ENCODE peak calls at places on chromosomes 7 and 10, in nine cellular contexts. One of them, this sample, is unnamed.

GRCh38 chr7:116762951-116763350 is 91.0 kb downstream of the MET start:
- DNase-seq in right lobe of liver: no peak
- DNase-seq in body of pancreas: no peak
- DNase-seq in progenitor cell of endocrine pancreas: no peak
- DNase-seq in stimulated activated CD4-positive, alpha-beta T cell treated with anti-CD3 and anti-CD28 coated beads, Interleukin-2, amount 100 ng/mL, for 24 hours: no peak
- DNase-seq in Ammon's horn: no peak
- DNase-seq in fibroblast of the aortic adventitia: no peak
- DNase-seq in SK-N-SH: no peak
- DNase-seq in AG20443: no peak
- DNase-seq in this sample: no peak

GRCh38 chr10:33743429-33743857 is 409.0 kb upstream of the NRP1 start:
- DNase-seq in right lobe of liver: no peak
- DNase-seq in body of pancreas: peak
- DNase-seq in progenitor cell of endocrine pancreas: no peak
- DNase-seq in stimulated activated CD4-positive, alpha-beta T cell treated with anti-CD3 and anti-CD28 coated beads, Interleukin-2, amount 100 ng/mL, for 24 hours: no peak
- DNase-seq in Ammon's horn: no peak
- DNase-seq in fibroblast of the aortic adventitia: no peak
- DNase-seq in SK-N-SH: no peak
- DNase-seq in AG20443: no peak
- DNase-seq in this sample: no peak

GRCh38 chr7:20795361-20795760 is 8.7 kb upstream of the SP8 start:
- DNase-seq in right lobe of liver: no peak
- DNase-seq in body of pancreas: no peak
- DNase-seq in progenitor cell of endocrine pancreas: no peak
- DNase-seq in stimulated activated CD4-positive, alpha-beta T cell treated with anti-CD3 and anti-CD28 coated beads, Interleukin-2, amount 100 ng/mL, for 24 hours: no peak
- DNase-seq in Ammon's horn: no peak
- DNase-seq in fibroblast of the aortic adventitia: no peak
- DNase-seq in SK-N-SH: no peak
- DNase-seq in AG20443: no peak
- DNase-seq in this sample: no peak

GRCh38 chr7:86950944-86951343 is 108.5 kb downstream of the ELAPOR2 start:
- DNase-seq in right lobe of liver: no peak
- DNase-seq in body of pancreas: no peak
- DNase-seq in progenitor cell of endocrine pancreas: no peak
- DNase-seq in stimulated activated CD4-positive, alpha-beta T cell treated with anti-CD3 and anti-CD28 coated beads, Interleukin-2, amount 100 ng/mL, for 24 hours: no peak
- DNase-seq in Ammon's horn: no peak
- DNase-seq in fibroblast of the aortic adventitia: no peak
- DNase-seq in SK-N-SH: no peak
- DNase-seq in AG20443: no peak
- DNase-seq in this sample: no peak

GRCh38 chr10:103273026-103273425 is 3.9 kb upstream of the INA start:
- DNase-seq in right lobe of liver: no peak
- DNase-seq in body of pancreas: peak
- DNase-seq in progenitor cell of endocrine pancreas: no peak
- DNase-seq in stimulated activated CD4-positive, alpha-beta T cell treated with anti-CD3 and anti-CD28 coated beads, Interleukin-2, amount 100 ng/mL, for 24 hours: no peak
- DNase-seq in Ammon's horn: no peak
- DNase-seq in fibroblast of the aortic adventitia: peak
- DNase-seq in SK-N-SH: no peak
- DNase-seq in AG20443: peak
- DNase-seq in this sample: no peak

GRCh38 chr10:13806419-13806818 is 219.7 kb downstream of the PRPF18 start:
- DNase-seq in right lobe of liver: no peak
- DNase-seq in body of pancreas: no peak
- DNase-seq in progenitor cell of endocrine pancreas: no peak
- DNase-seq in stimulated activated CD4-positive, alpha-beta T cell treated with anti-CD3 and anti-CD28 coated beads, Interleukin-2, amount 100 ng/mL, for 24 hours: no peak
- DNase-seq in Ammon's horn: no peak
- DNase-seq in fibroblast of the aortic adventitia: no peak
- DNase-seq in SK-N-SH: no peak
- DNase-seq in AG20443: no peak
- DNase-seq in this sample: no peak

GRCh38 chr10:15106352-15107013 is 9.3 kb downstream of the RPP38 start:
- DNase-seq in right lobe of liver: peak
- DNase-seq in body of pancreas: peak
- DNase-seq in progenitor cell of endocrine pancreas: peak
- DNase-seq in stimulated activated CD4-positive, alpha-beta T cell treated with anti-CD3 and anti-CD28 coated beads, Interleukin-2, amount 100 ng/mL, for 24 hours: peak
- DNase-seq in Ammon's horn: peak
- DNase-seq in fibroblast of the aortic adventitia: peak
- DNase-seq in SK-N-SH: peak
- DNase-seq in AG20443: peak
- DNase-seq in this sample: peak

GRCh38 chr10:100969175-100970075 is at the start of gene SEMA4G:
- DNase-seq in right lobe of liver: peak
- DNase-seq in body of pancreas: peak
- DNase-seq in progenitor cell of endocrine pancreas: peak
- DNase-seq in stimulated activated CD4-positive, alpha-beta T cell treated with anti-CD3 and anti-CD28 coated beads, Interleukin-2, amount 100 ng/mL, for 24 hours: peak
- DNase-seq in Ammon's horn: no peak
- DNase-seq in fibroblast of the aortic adventitia: peak
- DNase-seq in SK-N-SH: peak
- DNase-seq in AG20443: peak
- DNase-seq in this sample: no peak

GRCh38 chr7:20238754-20239324 is 21.7 kb upstream of the MACC1 start:
- DNase-seq in right lobe of liver: peak
- DNase-seq in body of pancreas: peak
- DNase-seq in progenitor cell of endocrine pancreas: no peak
- DNase-seq in stimulated activated CD4-positive, alpha-beta T cell treated with anti-CD3 and anti-CD28 coated beads, Interleukin-2, amount 100 ng/mL, for 24 hours: peak
- DNase-seq in Ammon's horn: peak
- DNase-seq in fibroblast of the aortic adventitia: no peak
- DNase-seq in SK-N-SH: no peak
- DNase-seq in AG20443: no peak
- DNase-seq in this sample: no peak

GRCh38 chr7:99089914-99090629 is 53.8 kb downstream of the SMURF1 start:
- DNase-seq in right lobe of liver: no peak
- DNase-seq in body of pancreas: peak
- DNase-seq in progenitor cell of endocrine pancreas: no peak
- DNase-seq in stimulated activated CD4-positive, alpha-beta T cell treated with anti-CD3 and anti-CD28 coated beads, Interleukin-2, amount 100 ng/mL, for 24 hours: no peak
- DNase-seq in Ammon's horn: peak
- DNase-seq in fibroblast of the aortic adventitia: no peak
- DNase-seq in SK-N-SH: no peak
- DNase-seq in AG20443: no peak
- DNase-seq in this sample: no peak

GRCh38 chr10:26700884-26701630 is 3.6 kb downstream of the PDSS1 start:
- DNase-seq in right lobe of liver: no peak
- DNase-seq in body of pancreas: no peak
- DNase-seq in progenitor cell of endocrine pancreas: no peak
- DNase-seq in stimulated activated CD4-positive, alpha-beta T cell treated with anti-CD3 and anti-CD28 coated beads, Interleukin-2, amount 100 ng/mL, for 24 hours: no peak
- DNase-seq in Ammon's horn: no peak
- DNase-seq in fibroblast of the aortic adventitia: no peak
- DNase-seq in SK-N-SH: no peak
- DNase-seq in AG20443: no peak
- DNase-seq in this sample: no peak

GRCh38 chr10:10782603-10783002 is 235.1 kb upstream of the CELF2 start:
- DNase-seq in right lobe of liver: no peak
- DNase-seq in body of pancreas: no peak
- DNase-seq in progenitor cell of endocrine pancreas: no peak
- DNase-seq in stimulated activated CD4-positive, alpha-beta T cell treated with anti-CD3 and anti-CD28 coated beads, Interleukin-2, amount 100 ng/mL, for 24 hours: no peak
- DNase-seq in Ammon's horn: no peak
- DNase-seq in fibroblast of the aortic adventitia: no peak
- DNase-seq in SK-N-SH: no peak
- DNase-seq in AG20443: no peak
- DNase-seq in this sample: no peak

GRCh38 chr10:15791816-15792524 is 68.3 kb downstream of the MINDY3 start:
- DNase-seq in right lobe of liver: no peak
- DNase-seq in body of pancreas: no peak
- DNase-seq in progenitor cell of endocrine pancreas: no peak
- DNase-seq in stimulated activated CD4-positive, alpha-beta T cell treated with anti-CD3 and anti-CD28 coated beads, Interleukin-2, amount 100 ng/mL, for 24 hours: no peak
- DNase-seq in Ammon's horn: no peak
- DNase-seq in fibroblast of the aortic adventitia: peak
- DNase-seq in SK-N-SH: no peak
- DNase-seq in AG20443: peak
- DNase-seq in this sample: no peak

GRCh38 chr7:105806592-105807266 is 69.7 kb downstream of the ATXN7L1 start:
- DNase-seq in right lobe of liver: no peak
- DNase-seq in body of pancreas: peak
- DNase-seq in progenitor cell of endocrine pancreas: no peak
- DNase-seq in stimulated activated CD4-positive, alpha-beta T cell treated with anti-CD3 and anti-CD28 coated beads, Interleukin-2, amount 100 ng/mL, for 24 hours: peak
- DNase-seq in Ammon's horn: peak
- DNase-seq in fibroblast of the aortic adventitia: peak
- DNase-seq in SK-N-SH: no peak
- DNase-seq in AG20443: peak
- DNase-seq in this sample: peak

GRCh38 chr7:133391220-133391619 is 138.3 kb downstream of the EXOC4 start:
- DNase-seq in right lobe of liver: no peak
- DNase-seq in body of pancreas: no peak
- DNase-seq in progenitor cell of endocrine pancreas: no peak
- DNase-seq in stimulated activated CD4-positive, alpha-beta T cell treated with anti-CD3 and anti-CD28 coated beads, Interleukin-2, amount 100 ng/mL, for 24 hours: no peak
- DNase-seq in Ammon's horn: peak
- DNase-seq in fibroblast of the aortic adventitia: no peak
- DNase-seq in SK-N-SH: no peak
- DNase-seq in AG20443: no peak
- DNase-seq in this sample: no peak

GRCh38 chr10:116870949-116871348 is 21.6 kb downstream of the ENO4 start:
- DNase-seq in right lobe of liver: no peak
- DNase-seq in body of pancreas: no peak
- DNase-seq in progenitor cell of endocrine pancreas: no peak
- DNase-seq in stimulated activated CD4-positive, alpha-beta T cell treated with anti-CD3 and anti-CD28 coated beads, Interleukin-2, amount 100 ng/mL, for 24 hours: no peak
- DNase-seq in Ammon's horn: no peak
- DNase-seq in fibroblast of the aortic adventitia: no peak
- DNase-seq in SK-N-SH: no peak
- DNase-seq in AG20443: no peak
- DNase-seq in this sample: no peak

GRCh38 chr7:134693256-134693655 is 46.6 kb downstream of the BPGM start:
- DNase-seq in right lobe of liver: no peak
- DNase-seq in body of pancreas: no peak
- DNase-seq in progenitor cell of endocrine pancreas: no peak
- DNase-seq in stimulated activated CD4-positive, alpha-beta T cell treated with anti-CD3 and anti-CD28 coated beads, Interleukin-2, amount 100 ng/mL, for 24 hours: peak
- DNase-seq in Ammon's horn: no peak
- DNase-seq in fibroblast of the aortic adventitia: peak
- DNase-seq in SK-N-SH: no peak
- DNase-seq in AG20443: peak
- DNase-seq in this sample: no peak

GRCh38 chr10:21715531-21716195 is 181.6 kb downstream of the MLLT10 start:
- DNase-seq in right lobe of liver: no peak
- DNase-seq in body of pancreas: no peak
- DNase-seq in progenitor cell of endocrine pancreas: no peak
- DNase-seq in stimulated activated CD4-positive, alpha-beta T cell treated with anti-CD3 and anti-CD28 coated beads, Interleukin-2, amount 100 ng/mL, for 24 hours: no peak
- DNase-seq in Ammon's horn: peak
- DNase-seq in fibroblast of the aortic adventitia: no peak
- DNase-seq in SK-N-SH: no peak
- DNase-seq in AG20443: no peak
- DNase-seq in this sample: no peak

GRCh38 chr10:95260397-95260881 is 30.4 kb downstream of the PDLIM1 start:
- DNase-seq in right lobe of liver: peak
- DNase-seq in body of pancreas: peak
- DNase-seq in progenitor cell of endocrine pancreas: no peak
- DNase-seq in stimulated activated CD4-positive, alpha-beta T cell treated with anti-CD3 and anti-CD28 coated beads, Interleukin-2, amount 100 ng/mL, for 24 hours: no peak
- DNase-seq in Ammon's horn: no peak
- DNase-seq in fibroblast of the aortic adventitia: peak
- DNase-seq in SK-N-SH: no peak
- DNase-seq in AG20443: peak
- DNase-seq in this sample: no peak

GRCh38 chr10:1610986-1611770 is 126.1 kb downstream of the ADARB2 start:
- DNase-seq in right lobe of liver: no peak
- DNase-seq in body of pancreas: no peak
- DNase-seq in progenitor cell of endocrine pancreas: no peak
- DNase-seq in stimulated activated CD4-positive, alpha-beta T cell treated with anti-CD3 and anti-CD28 coated beads, Interleukin-2, amount 100 ng/mL, for 24 hours: no peak
- DNase-seq in Ammon's horn: no peak
- DNase-seq in fibroblast of the aortic adventitia: no peak
- DNase-seq in SK-N-SH: no peak
- DNase-seq in AG20443: no peak
- DNase-seq in this sample: no peak

This sample was measured in stimulated activated CD8-positive, alpha-beta memory T cell treated with anti-CD3 and anti-CD28 coated beads, Interleukin-15, amount 100 ng/mL, for 4 hours.